ENCODE peak calls at places on chromosomes 1 and 21, in seven cellular contexts. One of them, this sample, is unnamed.

GRCh38 chr21:46208761-46209721 is 19.5 kb downstream of the LSS start:
- DNase-seq in SK-N-SH: no peak
- DNase-seq in HepG2: no peak
- DNase-seq in GM12878: no peak
- DNase-seq in HCT116: no peak
- DNase-seq in K562: no peak
- DNase-seq in H1: no peak
- DNase-seq in this sample: no peak

GRCh38 chr1:229893762-229894444 is 173.1 kb upstream of the GALNT2 start:
- DNase-seq in HCT116: no peak
- DNase-seq in H1: no peak
- DNase-seq in HepG2: no peak
- DNase-seq in K562: no peak
- DNase-seq in SK-N-SH: peak; percentile 57
- DNase-seq in GM12878: no peak
- DNase-seq in this sample: no peak

GRCh38 chr1:245298781-245299180 is 144.0 kb downstream of the KIF26B start:
- DNase-seq in GM12878: no peak
- DNase-seq in HepG2: no peak
- DNase-seq in SK-N-SH: peak; percentile 46
- DNase-seq in K562: no peak
- DNase-seq in H1: no peak
- DNase-seq in HCT116: no peak
- DNase-seq in this sample: no peak

GRCh38 chr21:44337941-44338895 is 972 bp downstream of the CFAP410 start:
- DNase-seq in HCT116: peak; percentile 47
- DNase-seq in HepG2: peak; percentile 59
- DNase-seq in K562: peak; percentile 85
- DNase-seq in H1: peak; percentile 75
- DNase-seq in GM12878: no peak
- DNase-seq in SK-N-SH: peak; percentile 90
- DNase-seq in this sample: peak; percentile 17

GRCh38 chr1:1517973-1518620 is 6.1 kb downstream of the ATAD3A start:
- DNase-seq in K562: peak; percentile 14
- DNase-seq in HCT116: no peak
- DNase-seq in SK-N-SH: peak; percentile 29
- DNase-seq in GM12878: no peak
- DNase-seq in HepG2: no peak
- DNase-seq in H1: no peak
- DNase-seq in this sample: no peak

GRCh38 chr1:108663074-108663473 is 2.2 kb upstream of the HENMT1 start:
- DNase-seq in GM12878: no peak
- DNase-seq in H1: no peak
- DNase-seq in K562: no peak
- DNase-seq in HepG2: no peak
- DNase-seq in SK-N-SH: no peak
- DNase-seq in HCT116: no peak
- DNase-seq in this sample: no peak

GRCh38 chr1:115166531-115167091 is 77.3 kb upstream of the TSPAN2 start:
- DNase-seq in H1: no peak
- DNase-seq in HCT116: no peak
- DNase-seq in K562: no peak
- DNase-seq in GM12878: no peak
- DNase-seq in SK-N-SH: no peak
- DNase-seq in HepG2: no peak
- DNase-seq in this sample: no peak

GRCh38 chr1:72516826-72517225 is 234.5 kb upstream of the NEGR1 start:
- DNase-seq in HepG2: no peak
- DNase-seq in HCT116: no peak
- DNase-seq in K562: no peak
- DNase-seq in GM12878: no peak
- DNase-seq in SK-N-SH: no peak
- DNase-seq in H1: no peak
- DNase-seq in this sample: no peak

GRCh38 chr1:212595787-212596714 is 12.5 kb upstream of the ATF3 start:
- DNase-seq in SK-N-SH: no peak
- DNase-seq in GM12878: peak; percentile 90
- DNase-seq in HepG2: peak; percentile 73
- DNase-seq in HCT116: peak; percentile 68
- DNase-seq in H1: no peak
- DNase-seq in K562: peak; percentile 71
- DNase-seq in this sample: peak; percentile 92

GRCh38 chr1:245645406-245645805 is 490.6 kb downstream of the KIF26B start:
- DNase-seq in HepG2: no peak
- DNase-seq in H1: no peak
- DNase-seq in GM12878: peak; percentile 26
- DNase-seq in HCT116: no peak
- DNase-seq in K562: no peak
- DNase-seq in SK-N-SH: no peak
- DNase-seq in this sample: no peak

GRCh38 chr21:39452207-39452964 is 616 bp downstream of the SH3BGR start:
- DNase-seq in GM12878: no peak
- DNase-seq in K562: no peak
- DNase-seq in SK-N-SH: no peak
- DNase-seq in H1: no peak
- DNase-seq in HepG2: peak; percentile 3
- DNase-seq in HCT116: no peak
- DNase-seq in this sample: peak; percentile 45

GRCh38 chr1:235417101-235417697 is 50.0 kb downstream of the TBCE start:
- DNase-seq in SK-N-SH: peak; percentile 75
- DNase-seq in HepG2: peak; percentile 60
- DNase-seq in GM12878: peak; percentile 34
- DNase-seq in HCT116: no peak
- DNase-seq in H1: peak; percentile 85
- DNase-seq in K562: peak; percentile 71
- DNase-seq in this sample: peak; percentile 71

GRCh38 chr1:205578780-205579571 is 52.8 kb downstream of the ELK4 start:
- DNase-seq in HepG2: no peak
- DNase-seq in K562: no peak
- DNase-seq in HCT116: no peak
- DNase-seq in SK-N-SH: no peak
- DNase-seq in H1: no peak
- DNase-seq in GM12878: no peak
- DNase-seq in this sample: no peak

GRCh38 chr1:63732666-63733065 is 41.2 kb upstream of the ROR1 start:
- DNase-seq in H1: no peak
- DNase-seq in HepG2: no peak
- DNase-seq in SK-N-SH: no peak
- DNase-seq in K562: no peak
- DNase-seq in HCT116: no peak
- DNase-seq in GM12878: no peak
- DNase-seq in this sample: no peak

GRCh38 chr1:84913025-84913892 is 20.3 kb upstream of the LPAR3 start:
- DNase-seq in SK-N-SH: no peak
- DNase-seq in K562: no peak
- DNase-seq in H1: no peak
- DNase-seq in HepG2: no peak
- DNase-seq in GM12878: no peak
- DNase-seq in HCT116: no peak
- DNase-seq in this sample: no peak

GRCh38 chr1:104629589-104629988 is 879.9 kb downstream of the AMY1C start:
- DNase-seq in SK-N-SH: no peak
- DNase-seq in HCT116: no peak
- DNase-seq in H1: no peak
- DNase-seq in K562: no peak
- DNase-seq in GM12878: no peak
- DNase-seq in HepG2: no peak
- DNase-seq in this sample: no peak

GRCh38 chr1:185681034-185681633 is 53.1 kb upstream of the HMCN1 start:
- DNase-seq in HCT116: peak; percentile 45
- DNase-seq in HepG2: peak; percentile 50
- DNase-seq in SK-N-SH: peak; percentile 17
- DNase-seq in GM12878: peak; percentile 21
- DNase-seq in K562: no peak
- DNase-seq in H1: no peak
- DNase-seq in this sample: no peak

GRCh38 chr1:2429780-2430591 is 17.6 kb upstream of the PEX10 start:
- DNase-seq in H1: no peak
- DNase-seq in K562: peak; percentile 56
- DNase-seq in GM12878: no peak
- DNase-seq in SK-N-SH: no peak
- DNase-seq in HepG2: no peak
- DNase-seq in HCT116: no peak
- DNase-seq in this sample: no peak

GRCh38 chr1:150065184-150065871 is 2.2 kb upstream of the VPS45 start:
- DNase-seq in K562: no peak
- DNase-seq in HCT116: peak; percentile 13
- DNase-seq in HepG2: no peak
- DNase-seq in H1: no peak
- DNase-seq in GM12878: no peak
- DNase-seq in SK-N-SH: no peak
- DNase-seq in this sample: no peak

GRCh38 chr21:38377165-38378093 is 120.6 kb downstream of the KCNJ15 start:
- DNase-seq in K562: no peak
- DNase-seq in GM12878: no peak
- DNase-seq in HepG2: no peak
- DNase-seq in SK-N-SH: peak; percentile 30
- DNase-seq in H1: no peak
- DNase-seq in HCT116: no peak
- DNase-seq in this sample: no peak

GRCh38 chr1:108079550-108079949 is 114.6 kb upstream of the VAV3 start:
- DNase-seq in HepG2: no peak
- DNase-seq in K562: peak; percentile 77
- DNase-seq in HCT116: no peak
- DNase-seq in H1: no peak
- DNase-seq in SK-N-SH: no peak
- DNase-seq in GM12878: no peak
- DNase-seq in this sample: no peak

GRCh38 chr1:42780176-42780575 is 4.6 kb upstream of the TMEM269 start:
- DNase-seq in H1: no peak
- DNase-seq in K562: no peak
- DNase-seq in HepG2: no peak
- DNase-seq in HCT116: no peak
- DNase-seq in GM12878: no peak
- DNase-seq in SK-N-SH: no peak
- DNase-seq in this sample: no peak

GRCh38 chr1:208225954-208226937 is 17.9 kb downstream of the PLXNA2 start:
- DNase-seq in K562: peak; percentile 34
- DNase-seq in HCT116: no peak
- DNase-seq in H1: no peak
- DNase-seq in SK-N-SH: no peak
- DNase-seq in HepG2: no peak
- DNase-seq in GM12878: no peak
- DNase-seq in this sample: no peak

GRCh38 chr1:109474697-109475096 is 8.4 kb downstream of the SYPL2 start:
- DNase-seq in HepG2: no peak
- DNase-seq in HCT116: no peak
- DNase-seq in GM12878: no peak
- DNase-seq in H1: no peak
- DNase-seq in SK-N-SH: no peak
- DNase-seq in K562: no peak
- DNase-seq in this sample: no peak

DNA sequence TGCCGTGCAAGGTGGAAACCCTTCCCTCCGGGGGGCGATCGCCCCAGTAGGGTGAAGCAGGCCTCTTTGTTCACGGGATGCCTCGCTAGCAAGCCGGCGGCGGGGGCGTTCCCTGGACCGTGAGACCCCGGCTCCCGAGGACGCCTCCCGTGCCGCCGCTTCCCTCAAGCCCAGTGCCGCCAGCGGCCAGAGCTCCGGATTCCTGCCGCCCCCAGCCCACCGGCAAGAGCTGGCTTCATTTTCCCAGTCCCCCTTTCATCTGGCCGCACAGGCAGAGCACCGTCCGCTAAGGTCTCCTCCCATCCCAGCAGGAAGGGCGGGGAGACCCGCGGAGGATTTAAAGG is 16.3 kb downstream of the IER5 start:
- DNase-seq in HepG2: peak; percentile 39
- DNase-seq in HCT116: no peak
- DNase-seq in H1: no peak
- DNase-seq in SK-N-SH: no peak
- DNase-seq in K562: peak; percentile 72
- DNase-seq in GM12878: no peak
- DNase-seq in this sample: no peak
- TF ChIP-seq SIN3A in HepG2: no peak
- TF ChIP-seq SIN3A in HCT116: no peak
- TF ChIP-seq SIN3A in H1: no peak
- TF ChIP-seq SIN3A in SK-N-SH: no peak
- TF ChIP-seq SIN3A in K562: no peak
- TF ChIP-seq SIN3A in GM12878: no peak
- TF ChIP-seq SIN3A in this sample: no peak

GRCh38 chr1:172398193-172398592 is 22.3 kb upstream of the C1orf105 start:
- DNase-seq in K562: no peak
- DNase-seq in GM12878: no peak
- DNase-seq in H1: no peak
- DNase-seq in HCT116: no peak
- DNase-seq in HepG2: no peak
- DNase-seq in SK-N-SH: no peak
- DNase-seq in this sample: no peak
- TF ChIP-seq SIN3A in K562: no peak
- TF ChIP-seq SIN3A in GM12878: no peak
- TF ChIP-seq SIN3A in H1: no peak
- TF ChIP-seq SIN3A in HCT116: no peak
- TF ChIP-seq SIN3A in HepG2: no peak
- TF ChIP-seq SIN3A in SK-N-SH: no peak
- TF ChIP-seq SIN3A in this sample: no peak

GRCh38 chr1:15304708-15305326 is 57.8 kb downstream of the FHAD1 start:
- DNase-seq in K562: peak; percentile 78
- DNase-seq in GM12878: no peak
- DNase-seq in H1: peak; percentile 89
- DNase-seq in HCT116: peak; percentile 26
- DNase-seq in SK-N-SH: peak; percentile 79
- DNase-seq in HepG2: peak; percentile 55
- DNase-seq in this sample: peak; percentile 36
- TF ChIP-seq SIN3A in K562: no peak
- TF ChIP-seq SIN3A in GM12878: no peak
- TF ChIP-seq SIN3A in H1: no peak
- TF ChIP-seq SIN3A in HCT116: no peak
- TF ChIP-seq SIN3A in SK-N-SH: no peak
- TF ChIP-seq SIN3A in HepG2: no peak
- TF ChIP-seq SIN3A in this sample: no peak

DNA sequence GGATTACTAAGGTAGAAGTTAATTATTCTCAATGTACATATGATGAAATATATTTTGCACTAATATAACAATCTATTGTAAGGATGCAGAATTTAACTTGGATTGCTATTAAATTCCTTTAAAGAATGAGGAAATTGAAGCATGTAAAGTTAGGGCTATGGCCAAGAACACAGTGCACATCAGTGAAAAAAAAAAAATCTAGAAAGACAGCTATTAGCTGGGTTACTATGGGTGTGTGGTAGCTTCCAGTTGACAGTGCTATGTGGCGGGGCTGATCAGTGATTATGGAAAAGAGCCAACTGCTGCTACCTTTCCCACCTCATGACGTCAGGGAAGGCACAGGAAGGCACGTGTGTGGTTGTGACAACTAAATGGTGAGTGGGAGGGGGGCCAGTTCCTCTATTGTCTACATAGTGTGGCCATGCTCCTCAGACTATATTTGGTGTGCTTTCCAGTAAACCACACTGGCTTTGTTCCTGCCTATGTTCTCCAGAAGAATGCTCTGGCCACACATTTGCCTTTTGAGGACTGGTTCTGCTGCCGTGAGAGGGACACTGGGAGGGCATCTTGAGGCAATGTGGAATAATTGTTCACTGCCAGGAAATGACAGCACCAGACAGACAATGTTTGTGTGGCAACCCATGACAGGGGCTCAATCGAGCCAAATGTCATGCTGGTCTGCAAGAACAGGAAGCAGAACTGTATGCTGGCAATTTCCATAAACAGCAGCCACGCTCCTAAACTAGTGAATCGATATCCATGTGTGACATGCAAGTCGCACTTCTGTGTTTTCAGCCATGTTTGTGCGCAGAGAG is 2.9 kb upstream of the SDE2 start:
- DNase-seq in SK-N-SH: no peak
- DNase-seq in HCT116: no peak
- DNase-seq in K562: peak; percentile 64
- DNase-seq in HepG2: peak; percentile 33
- DNase-seq in H1: no peak
- DNase-seq in GM12878: no peak
- DNase-seq in this sample: no peak
- TF ChIP-seq SIN3A in SK-N-SH: no peak
- TF ChIP-seq SIN3A in HCT116: no peak
- TF ChIP-seq SIN3A in K562: no peak
- TF ChIP-seq SIN3A in HepG2: no peak
- TF ChIP-seq SIN3A in H1: no peak
- TF ChIP-seq SIN3A in GM12878: no peak
- TF ChIP-seq SIN3A in this sample: no peak